ENCODE peak calls at places on chromosomes 3 and 15, in ten cellular contexts. S, R, M, I, P, W, E, A, C and Y are unnamed samples.

GRCh38 chr15:67573194-67573593 is 30.7 kb downstream of the MAP2K5 start:
- DNase-seq in C (no peak), A (no peak), S (no peak), W (no peak), I (no peak), P (no peak), R (no peak), M (no peak), E (no peak), Y (no peak)

GRCh38 chr3:182248349-182248880 is 536.7 kb downstream of the SOX2 start:
- DNase-seq in W (no peak), S (no peak), R (no peak), I (peak), M (no peak), A (no peak), P (peak), E (no peak), C (no peak), Y (no peak)

GRCh38 chr3:11238880-11239279 is 33.3 kb upstream of the ATG7 start:
- DNase-seq in S (no peak), M (no peak), I (peak), A (peak), R (peak), W (peak), P (no peak), E (no peak), C (no peak), Y (no peak)

GRCh38 chr3:45545476-45545875 is 49.1 kb upstream of the LIMD1 start:
- DNase-seq in W (peak), I (no peak), E (no peak), C (no peak), R (no peak), S (no peak), P (no peak), A (no peak), M (no peak), Y (no peak)

GRCh38 chr15:60444289-60444912 is 34.5 kb downstream of the ICE2 start:
- DNase-seq in R (no peak), E (no peak), M (no peak), W (peak), A (peak), I (peak), S (no peak), C (no peak), P (no peak), Y (no peak)

GRCh38 chr15:55526559-55527036 is 18.6 kb upstream of the DNAAF4 start:
- DNase-seq in R (peak), E (peak), A (peak), M (no peak), S (no peak), W (peak), P (peak), C (no peak), I (peak), Y (no peak)

GRCh38 chr3:32646761-32647160 is 38.2 kb upstream of the CNOT10 start:
- DNase-seq in I (no peak), M (no peak), C (no peak), E (no peak), S (no peak), A (no peak), R (no peak), W (no peak), P (no peak), Y (no peak)

GRCh38 chr3:38454884-38455638 is 1.4 kb downstream of the ACVR2B start:
- DNase-seq in C (peak), P (peak), M (peak), S (peak), W (peak), E (peak), A (peak), R (no peak), I (peak), Y (peak)

GRCh38 chr15:89645680-89646079 is 9.6 kb downstream of the KIF7 start:
- DNase-seq in S (no peak), I (no peak), M (no peak), A (no peak), R (no peak), C (no peak), E (no peak), P (no peak), W (no peak), Y (no peak)

GRCh38 chr15:47194718-47195117 is 522.6 kb upstream of the SEMA6D start:
- DNase-seq in M (no peak), A (peak), R (peak), P (no peak), S (no peak), I (peak), E (no peak), W (peak), C (no peak), Y (no peak)
- TF ChIP-seq CTCF in M (no peak), A (peak), R (peak), P (no peak), S (no peak), I (peak), E (peak), W (peak), C (peak), Y (peak)

DNA sequence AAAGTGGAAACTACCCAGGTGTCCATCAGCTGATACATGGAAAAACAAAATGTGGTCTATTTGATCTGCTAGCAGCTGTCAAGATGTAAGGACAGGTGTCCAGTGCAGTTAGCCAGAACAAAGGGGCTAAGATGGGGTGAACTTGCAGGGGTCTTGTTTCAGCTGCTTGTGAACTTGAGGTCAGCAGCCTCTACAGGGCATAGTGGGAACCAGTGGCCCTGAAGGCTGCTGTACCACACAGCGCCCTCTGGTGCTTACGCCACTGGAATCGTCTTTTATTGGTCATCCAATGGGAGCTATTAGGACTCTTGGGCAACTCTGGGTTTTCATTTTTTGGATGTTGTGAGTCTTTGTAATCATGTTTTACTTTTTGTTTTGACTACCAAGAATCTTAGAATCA is 62.2 kb upstream of the CTSH start:
- DNase-seq in S (no peak), C (peak), E (no peak), R (no peak), P (peak), I (no peak), M (peak), W (peak), A (peak), Y (no peak)
- TF ChIP-seq CTCF in S (no peak), C (peak), E (peak), R (peak), P (peak), I (peak), M (peak), W (peak), A (peak), Y (peak)

GRCh38 chr15:26095710-26096330 is 232.7 kb upstream of the ATP10A start:
- DNase-seq in A (no peak), S (no peak), M (peak), I (no peak), P (no peak), W (no peak), R (no peak), E (no peak), C (no peak), Y (no peak)
- TF ChIP-seq CTCF in A (no peak), S (no peak), M (peak), I (no peak), P (no peak), W (peak), R (peak), E (no peak), C (peak), Y (peak)

DNA sequence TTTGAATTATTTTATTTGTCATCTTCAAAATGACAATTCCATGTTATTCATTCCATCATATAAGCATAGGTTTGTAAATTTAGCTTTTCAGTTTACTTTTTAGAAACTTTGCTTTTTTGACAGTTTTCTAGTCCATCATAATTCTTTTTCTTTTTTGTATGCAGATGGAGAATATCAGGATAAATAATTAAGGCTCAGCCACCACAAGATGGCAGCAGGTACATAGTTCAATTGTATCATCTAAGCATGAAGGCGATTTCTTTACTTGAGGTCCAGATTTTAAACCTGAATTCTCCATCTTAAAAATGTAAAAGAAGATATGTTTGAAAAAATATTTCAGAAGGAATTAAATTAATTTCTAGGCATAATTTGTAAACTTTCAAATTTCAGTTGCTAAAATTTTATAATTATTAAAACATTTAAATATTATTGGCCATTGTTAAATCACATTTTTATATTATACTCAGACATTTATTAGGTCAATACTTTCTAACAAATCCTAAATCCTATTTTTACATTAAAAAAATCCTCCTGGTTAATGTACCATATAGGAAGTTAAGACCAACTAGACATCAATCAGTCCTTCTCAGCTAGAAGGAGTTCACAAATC is 15.1 kb downstream of the PLSCR5 start:
- DNase-seq in S (no peak), W (peak), C (no peak), I (peak), M (peak), E (no peak), R (peak), P (peak), A (peak), Y (no peak)
- TF ChIP-seq CTCF in S (peak), W (peak), C (peak), I (peak), M (peak), E (peak), R (peak), P (peak), A (peak), Y (peak)

GRCh38 chr3:20316238-20316637 is 130.2 kb upstream of the SGO1 start:
- DNase-seq in A (no peak), P (no peak), W (no peak), C (no peak), S (no peak), I (no peak), R (no peak), M (no peak), E (no peak), Y (no peak)

GRCh38 chr3:20305647-20306046 is 119.6 kb upstream of the SGO1 start:
- DNase-seq in C (no peak), S (no peak), A (no peak), I (no peak), M (no peak), P (no peak), W (no peak), R (no peak), E (no peak), Y (no peak)

GRCh38 chr3:20307378-20307777 is 121.4 kb upstream of the SGO1 start:
- DNase-seq in S (no peak), E (no peak), M (no peak), P (no peak), A (no peak), C (no peak), W (no peak), R (no peak), I (no peak), Y (no peak)

DNA sequence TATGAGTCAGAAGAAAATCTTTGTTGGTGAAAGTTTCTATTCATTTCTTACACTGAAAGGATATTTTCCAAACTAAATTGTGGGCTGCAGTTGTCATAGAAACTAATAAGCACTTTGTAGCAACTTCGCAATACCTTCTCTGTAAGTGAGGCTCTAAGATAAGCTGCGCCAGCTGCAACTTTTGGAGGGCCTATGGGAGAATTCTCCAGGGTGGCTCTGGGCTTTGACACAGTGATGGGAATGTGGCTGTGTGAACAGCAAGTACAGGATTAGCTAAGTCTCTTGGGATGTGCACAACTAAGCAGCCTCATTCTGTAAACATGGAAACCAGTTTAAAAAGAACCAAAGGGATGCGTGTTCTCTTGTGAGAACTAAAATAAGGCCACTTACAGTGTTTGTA is 124.6 kb upstream of the SGO1 start:
- DNase-seq in P (no peak), W (peak), M (no peak), E (no peak), S (no peak), C (peak), R (no peak), I (no peak), A (no peak), Y (no peak)
- TF ChIP-seq CTCF in P (no peak), W (no peak), M (no peak), E (no peak), S (no peak), C (no peak), R (no peak), I (no peak), A (no peak), Y (no peak)

GRCh38 chr3:14126017-14126902 is 1.4 kb downstream of the TMEM43 start:
- DNase-seq in P (no peak), W (no peak), E (no peak), A (no peak), M (no peak), I (no peak), S (no peak), C (peak), R (no peak), Y (peak)

GRCh38 chr3:14123308-14124222 is 1.1 kb downstream of the CHCHD4 start:
- DNase-seq in E (no peak), M (no peak), W (no peak), I (no peak), R (no peak), S (no peak), C (no peak), A (no peak), P (no peak), Y (peak)

GRCh38 chr3:14124223-14124614 is 451 bp downstream of the CHCHD4 start:
- DNase-seq in C (peak), I (peak), M (peak), A (no peak), S (no peak), R (no peak), E (no peak), P (peak), W (peak), Y (no peak)

GRCh38 chr3:14125193-14126016 is 553 bp downstream of the TMEM43 start:
- DNase-seq in R (peak), A (peak), S (no peak), E (no peak), W (peak), C (peak), I (peak), M (peak), P (no peak), Y (peak)

GRCh38 chr3:14124615-14125192 is at the start of the genes CHCHD4 and TMEM43:
- DNase-seq in E (peak), C (peak), W (peak), A (peak), I (peak), R (peak), S (peak), P (peak), M (peak), Y (peak)
- TF ChIP-seq CTCF in E (no peak), C (no peak), W (no peak), A (no peak), I (no peak), R (no peak), S (no peak), P (no peak), M (no peak), Y (no peak)

GRCh38 chr15:84747423-84748273 is 744 bp upstream of the ZNF592 start:
- DNase-seq in W (peak), S (peak), I (peak), P (peak), M (peak), E (peak), A (peak), R (no peak), C (peak), Y (peak)

GRCh38 chr15:84752195-84752594 is 3.8 kb downstream of the ZNF592 start:
- DNase-seq in S (no peak), A (no peak), W (no peak), C (no peak), R (no peak), M (no peak), I (no peak), P (no peak), E (no peak), Y (no peak)

GRCh38 chr15:84748274-84749110 is at the start of gene ZNF592:
- DNase-seq in A (peak), R (peak), I (peak), S (peak), W (peak), P (peak), M (peak), E (peak), C (peak), Y (peak)

GRCh38 chr15:84750583-84751092 is 2.2 kb downstream of the ZNF592 start:
- DNase-seq in P (peak), A (no peak), C (no peak), I (no peak), M (no peak), R (no peak), W (no peak), E (peak), S (no peak), Y (no peak)

DNA sequence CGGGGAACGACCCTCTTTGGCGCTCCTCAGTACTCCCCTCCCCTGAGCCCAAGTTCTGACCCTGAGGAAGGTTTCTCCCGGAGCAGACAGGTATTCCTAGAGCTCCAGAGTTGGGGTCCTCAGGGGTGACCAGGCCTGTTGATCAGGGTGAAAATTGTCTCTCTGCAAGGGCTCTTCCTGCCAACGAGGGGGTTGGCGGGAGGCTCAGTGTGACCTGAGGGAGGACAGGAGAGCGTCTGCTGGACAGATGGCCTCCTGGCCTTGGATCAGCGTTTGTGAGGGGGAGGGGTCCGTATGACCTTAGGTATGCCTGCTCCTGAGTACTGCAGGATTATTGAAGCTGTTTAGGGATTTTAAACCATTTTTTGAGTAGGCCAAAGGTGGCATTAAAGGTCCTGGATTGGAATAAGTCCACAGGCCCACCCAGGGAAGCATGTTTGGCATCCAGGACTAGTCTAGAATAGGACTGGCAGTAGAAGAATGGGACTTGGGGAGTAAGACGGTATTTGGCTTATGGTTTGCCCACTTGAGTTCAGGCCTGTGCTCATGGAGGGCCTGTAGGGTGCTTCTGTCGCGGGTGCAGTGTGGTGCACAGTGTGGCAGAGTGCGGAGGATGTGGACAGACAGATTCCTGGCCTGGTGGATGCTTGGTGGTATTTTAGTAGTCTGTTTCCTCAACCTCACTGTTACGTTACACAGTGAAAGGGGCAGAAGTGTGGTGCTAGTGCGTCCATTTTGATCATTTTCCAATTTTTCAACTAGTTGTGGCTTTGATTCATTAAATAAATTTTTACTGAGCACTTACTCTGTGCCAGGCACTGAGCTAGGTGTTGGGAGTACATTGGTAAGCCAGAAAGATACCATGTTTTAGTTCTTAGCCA is 959 bp downstream of the ZNF592 start:
- DNase-seq in S (no peak), P (no peak), I (peak), A (no peak), M (peak), W (peak), R (no peak), C (peak), E (peak), Y (no peak)
- TF ChIP-seq CTCF in S (no peak), P (no peak), I (peak), A (no peak), M (no peak), W (peak), R (peak), C (no peak), E (no peak), Y (peak)